ENCODE peak calls at places on chromosome 1, in four cellular contexts. One of them, this sample, is unnamed. For H3K9me3, the result is how much of the 10 kb centered on the place peaks cover.

GRCh38 chr1:19596065-19596718 is 47.9 kb upstream of the NBL1 start:
- DNase-seq in adrenal gland: peak
- DNase-seq in stomach: no peak
- DNase-seq in psoas muscle: no peak
- DNase-seq in this sample: no peak

GRCh38 chr1:183238071-183238470 is 52.0 kb downstream of the LAMC2 start:
- DNase-seq in adrenal gland: no peak
- DNase-seq in stomach: no peak
- DNase-seq in psoas muscle: no peak
- DNase-seq in this sample: no peak

GRCh38 chr1:209810783-209811182 is 4.8 kb upstream of the IRF6 start:
- DNase-seq in adrenal gland: no peak
- DNase-seq in stomach: no peak
- DNase-seq in psoas muscle: no peak
- DNase-seq in this sample: no peak

GRCh38 chr1:183550915-183551314 is 39.3 kb downstream of the NCF2 start:
- DNase-seq in adrenal gland: no peak
- DNase-seq in stomach: no peak
- DNase-seq in psoas muscle: no peak
- DNase-seq in this sample: no peak

GRCh38 chr1:44222397-44223334 is 9.4 kb downstream of the DMAP1 start:
- DNase-seq in adrenal gland: no peak
- DNase-seq in stomach: no peak
- DNase-seq in psoas muscle: no peak
- DNase-seq in this sample: no peak

GRCh38 chr1:31505884-31506497 is 70.3 kb upstream of the TINAGL1 start:
- DNase-seq in adrenal gland: no peak
- DNase-seq in stomach: no peak
- DNase-seq in psoas muscle: no peak
- DNase-seq in this sample: no peak

GRCh38 chr1:86846166-86846647 is 67.7 kb downstream of the SELENOF start:
- DNase-seq in adrenal gland: peak
- DNase-seq in stomach: no peak
- DNase-seq in psoas muscle: no peak
- DNase-seq in this sample: no peak

GRCh38 chr1:176517484-176517883 is 54.5 kb downstream of the PAPPA2 start:
- DNase-seq in adrenal gland: no peak
- DNase-seq in stomach: no peak
- DNase-seq in psoas muscle: no peak
- DNase-seq in this sample: no peak

GRCh38 chr1:231001892-231002291 is 23.0 kb downstream of the ARV1 start:
- DNase-seq in adrenal gland: no peak
- DNase-seq in stomach: no peak
- DNase-seq in psoas muscle: no peak
- DNase-seq in this sample: no peak

GRCh38 chr1:188043536-188044245 is 1214.9 kb downstream of the PLA2G4A start:
- DNase-seq in adrenal gland: no peak
- DNase-seq in stomach: no peak
- DNase-seq in psoas muscle: no peak
- DNase-seq in this sample: no peak

GRCh38 chr1:15090373-15090772 is 63.2 kb upstream of the TMEM51 start:
- DNase-seq in adrenal gland: no peak
- DNase-seq in stomach: peak
- DNase-seq in psoas muscle: no peak
- DNase-seq in this sample: no peak

GRCh38 chr1:202852163-202852904 is 36.6 kb downstream of the RABIF start:
- DNase-seq in adrenal gland: peak
- DNase-seq in stomach: peak
- DNase-seq in psoas muscle: no peak
- DNase-seq in this sample: no peak

GRCh38 chr1:157310401-157310800 is 172.2 kb upstream of the ETV3 start:
- DNase-seq in adrenal gland: no peak
- DNase-seq in stomach: no peak
- DNase-seq in psoas muscle: peak
- DNase-seq in this sample: peak

GRCh38 chr1:119279441-119280415 is 88.9 kb upstream of the HAO2 start:
- DNase-seq in adrenal gland: peak
- DNase-seq in stomach: no peak
- DNase-seq in psoas muscle: no peak
- DNase-seq in this sample: no peak

DNA sequence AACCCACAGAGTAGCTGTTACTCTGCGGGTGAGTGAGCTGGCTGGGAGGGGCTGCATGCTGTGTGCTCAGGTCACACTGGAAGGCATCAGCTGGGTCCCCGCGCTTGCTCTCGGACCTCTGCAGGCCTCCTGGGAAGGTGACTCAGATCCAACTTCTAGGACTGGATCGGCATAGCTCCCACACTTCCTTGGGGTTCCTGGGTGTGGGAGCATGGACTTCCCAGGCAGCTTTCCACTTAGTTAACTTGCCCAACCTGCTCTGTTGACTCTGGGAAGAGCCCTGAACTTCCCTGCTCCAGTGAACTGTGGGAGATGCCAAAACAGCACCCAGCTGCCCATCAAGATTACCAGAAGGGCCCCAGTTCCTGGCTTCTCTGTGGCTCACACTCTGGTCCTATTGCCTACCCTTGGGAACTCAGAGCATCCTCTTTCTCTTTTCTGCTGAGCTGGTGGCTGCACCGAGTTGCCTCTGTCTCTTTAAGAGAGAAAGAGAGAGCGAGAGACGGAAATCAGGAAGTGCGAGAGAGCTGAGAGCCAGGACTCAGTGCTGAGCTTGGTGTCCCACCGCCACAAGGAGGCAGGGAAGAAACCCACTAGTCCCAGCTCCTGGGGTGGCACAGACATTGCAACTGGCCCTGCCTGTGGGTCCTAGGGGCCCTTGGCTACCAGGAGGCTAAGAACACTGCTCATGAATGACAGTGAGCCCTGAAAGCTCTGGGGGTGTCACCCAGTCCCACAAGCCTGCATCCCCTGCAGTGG is at the start of gene IKBKE:
- DNase-seq in adrenal gland: peak
- DNase-seq in stomach: peak
- DNase-seq in psoas muscle: no peak
- DNase-seq in this sample: peak
- TF ChIP-seq CTCF in adrenal gland: peak
- TF ChIP-seq CTCF in stomach: no peak
- TF ChIP-seq CTCF in psoas muscle: no peak
- TF ChIP-seq CTCF in this sample: no peak

DNA sequence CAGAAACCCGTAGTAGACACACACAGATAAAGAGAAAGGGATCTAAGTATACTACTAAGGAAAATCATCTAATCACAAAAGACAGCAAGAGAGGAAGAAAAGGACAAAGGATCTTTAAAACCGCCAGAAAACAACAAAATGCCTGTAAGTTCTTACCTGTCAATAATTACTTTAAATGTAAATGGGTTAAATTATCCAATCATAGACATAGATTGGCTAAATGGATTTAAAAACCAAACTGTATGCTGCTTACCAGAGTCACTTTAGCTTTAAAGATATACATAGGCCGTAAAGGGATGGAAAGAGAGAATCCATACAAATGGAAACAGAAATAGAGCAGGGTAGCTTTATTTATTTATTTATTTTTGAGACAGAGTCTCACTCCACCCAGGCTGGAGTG is 44.0 kb downstream of the FLVCR1 start:
- DNase-seq in adrenal gland: no peak
- DNase-seq in stomach: no peak
- DNase-seq in psoas muscle: no peak
- DNase-seq in this sample: no peak
- H3K9me3 ChIP-seq in adrenal gland: under half
- H3K9me3 ChIP-seq in stomach: under half
- H3K9me3 ChIP-seq in psoas muscle: under half
- H3K9me3 ChIP-seq in this sample: under half

DNA sequence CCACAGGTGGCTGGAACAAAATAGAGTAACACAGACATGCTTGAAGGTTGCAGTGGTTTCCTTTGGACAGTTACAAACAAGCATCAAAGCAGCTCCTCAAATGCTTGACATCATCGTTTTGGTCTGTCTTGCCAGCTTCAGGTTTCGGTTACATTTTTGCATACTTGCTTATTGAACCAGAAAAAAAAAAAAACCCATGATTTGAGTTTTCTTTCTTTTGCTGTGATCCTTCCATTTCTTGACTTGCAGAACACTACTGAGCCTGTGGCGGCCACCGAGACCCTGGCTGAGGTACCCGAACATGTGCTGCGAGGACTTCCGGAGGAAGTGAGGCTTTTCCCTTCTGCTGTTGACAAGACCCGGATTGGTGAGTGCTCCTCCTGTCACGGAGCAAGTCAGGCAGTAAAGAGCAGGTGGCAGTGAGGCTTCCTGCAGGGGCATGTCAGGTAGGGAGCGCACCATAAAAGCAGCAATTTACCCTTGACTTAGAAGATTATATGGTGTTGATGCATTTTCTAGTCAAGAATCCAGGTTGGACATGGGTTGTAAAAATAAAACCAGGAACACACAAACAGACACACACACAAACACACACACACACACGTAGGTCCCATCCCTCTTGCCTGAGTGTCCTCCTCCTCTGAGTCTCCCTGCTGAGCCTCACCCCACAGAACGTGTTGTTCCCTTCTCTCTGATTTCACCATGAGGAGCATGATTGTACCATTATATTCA is 30.9 kb downstream of the PRDM2 start:
- DNase-seq in adrenal gland: peak
- DNase-seq in stomach: peak
- DNase-seq in psoas muscle: peak
- DNase-seq in this sample: no peak
- TF ChIP-seq CTCF in adrenal gland: no peak
- TF ChIP-seq CTCF in stomach: no peak
- TF ChIP-seq CTCF in psoas muscle: no peak
- TF ChIP-seq CTCF in this sample: no peak

DNA sequence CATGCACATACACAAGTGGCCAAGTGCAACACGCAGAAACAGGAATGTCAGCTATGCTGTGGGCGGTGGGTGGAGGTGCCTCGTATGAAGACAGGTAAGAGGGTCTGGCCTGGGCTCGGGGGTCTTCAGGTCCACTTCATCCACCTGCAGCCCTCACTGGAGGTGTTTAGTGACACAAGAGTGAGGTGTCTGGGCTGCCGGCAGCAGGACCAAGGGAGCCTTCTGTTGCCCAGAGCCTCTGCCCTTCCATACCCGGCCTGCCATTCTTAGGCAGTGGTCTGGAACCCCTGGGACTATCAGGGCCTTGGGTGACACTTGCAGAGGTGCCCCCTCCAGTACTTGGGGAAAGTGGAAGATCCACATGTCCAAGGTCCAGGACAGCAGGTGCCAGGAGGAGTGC is 21.7 kb upstream of the ACTRT2 start:
- DNase-seq in adrenal gland: no peak
- DNase-seq in stomach: no peak
- DNase-seq in psoas muscle: no peak
- DNase-seq in this sample: no peak
- H3K9me3 ChIP-seq in adrenal gland: under half
- H3K9me3 ChIP-seq in stomach: under half
- H3K9me3 ChIP-seq in psoas muscle: under half
- H3K9me3 ChIP-seq in this sample: under half

GRCh38 chr1:22731924-22732522 is 21.4 kb downstream of the EPHB2 start:
- DNase-seq in adrenal gland: no peak
- DNase-seq in stomach: no peak
- DNase-seq in psoas muscle: no peak
- DNase-seq in this sample: no peak
- TF ChIP-seq CTCF in adrenal gland: peak
- TF ChIP-seq CTCF in stomach: no peak
- TF ChIP-seq CTCF in psoas muscle: no peak
- TF ChIP-seq CTCF in this sample: no peak

DNA sequence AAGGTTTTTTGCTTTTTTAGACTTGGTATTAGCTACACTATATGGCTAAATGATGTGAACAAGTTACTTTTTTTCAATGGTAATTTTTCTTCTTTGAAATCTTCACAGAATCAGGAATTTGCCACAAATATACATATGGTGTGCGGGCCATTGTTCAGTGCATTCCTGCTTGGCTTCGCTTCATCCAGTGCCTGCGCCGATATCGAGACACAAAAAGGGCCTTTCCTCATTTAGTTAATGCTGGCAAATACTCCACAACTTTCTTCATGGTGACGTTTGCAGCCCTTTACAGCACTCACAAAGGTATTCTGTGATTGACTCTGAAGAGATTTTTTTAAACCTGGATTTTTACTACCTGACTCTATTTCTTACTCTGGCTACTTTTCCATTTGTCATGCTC is 76.3 kb upstream of the KIAA1614 start:
- DNase-seq in adrenal gland: no peak
- DNase-seq in stomach: no peak
- DNase-seq in psoas muscle: no peak
- DNase-seq in this sample: no peak
- H3K9me3 ChIP-seq in adrenal gland: under half
- H3K9me3 ChIP-seq in stomach: under half
- H3K9me3 ChIP-seq in psoas muscle: under half
- H3K9me3 ChIP-seq in this sample: under half

This sample was measured in uterus.